ENCODE peak calls at places on chromosome X, in ten cellular contexts. O is ELF-1; K is GM10248; S is NCI-H510A treated with DMSO at 0.1 percent for 48 hours; I is ecto neural progenitor cell; M is activated CD4-positive, alpha-beta T cell treated with anti-CD3 and anti-CD28 coated beads for 24 hours; X is GM12892; V is frontal cortex; P is GM23338; E is activated gamma-delta T cell treated with Interleukin-2 at 50 U/mL for 16 hours. U is an unnamed sample.
A peak's percentile ranks its signal among the peaks of the same experiment; 100 is the strongest.

GRCh38 chrX:12978205-12979010 is 3.5 kb downstream of the TMSB4X start:
- DNase-seq in O (peak; percentile 91), K (no peak), P (peak; percentile 48), V (no peak), S (peak; percentile 14), X (peak; percentile 35), E (peak; percentile 75), M (no peak), I (peak; percentile 57), U (peak; percentile 69)

GRCh38 chrX:77442728-77443127 is 4.5 kb upstream of the FGF16 start:
- DNase-seq in S (no peak), V (no peak), O (no peak), X (no peak), P (no peak), K (no peak), E (no peak), M (no peak), I (no peak), U (no peak)

GRCh38 chrX:357693-358471 is 28.8 kb downstream of the PPP2R3B start:
- DNase-seq in X (no peak), K (no peak), P (no peak), O (no peak), S (no peak), E (peak; percentile 29), I (no peak), M (peak; percentile 8), V (no peak), U (no peak)

GRCh38 chrX:96703379-96703778 is 18.7 kb downstream of the DIAPH2 start:
- DNase-seq in O (no peak), X (no peak), I (no peak), M (no peak), P (no peak), K (no peak), S (no peak), E (no peak), V (no peak), U (no peak)

GRCh38 chrX:109266034-109266433 is 215.9 kb downstream of the GUCY2F start:
- DNase-seq in V (no peak), S (no peak), P (no peak), K (no peak), I (no peak), M (no peak), X (no peak), O (no peak), E (no peak), U (no peak)

GRCh38 chrX:150495496-150495895 is 72.9 kb upstream of the MTM1 start:
- DNase-seq in S (no peak), P (no peak), I (no peak), E (no peak), M (no peak), V (no peak), K (no peak), X (no peak), O (no peak), U (no peak)

GRCh38 chrX:122582280-122582679 is 601.8 kb upstream of the GRIA3 start:
- DNase-seq in I (no peak), S (no peak), E (no peak), X (no peak), V (no peak), P (no peak), K (no peak), M (no peak), O (no peak), U (no peak)

GRCh38 chrX:72621163-72621562 is 48.5 kb upstream of the HDAC8 start:
- DNase-seq in P (no peak), M (no peak), S (no peak), V (no peak), E (no peak), X (no peak), O (no peak), I (no peak), K (no peak), U (no peak)

GRCh38 chrX:107684956-107685385 is 56.7 kb downstream of the PRPS1 start:
- DNase-seq in M (no peak), O (peak; percentile 80), S (no peak), E (no peak), X (no peak), K (peak; percentile 23), I (no peak), V (no peak), P (peak; percentile 36), U (peak; percentile 63)

GRCh38 chrX:147217334-147217733 is 402.8 kb upstream of the CXorf51A start:
- DNase-seq in I (no peak), V (no peak), M (no peak), E (no peak), S (no peak), X (no peak), O (no peak), K (no peak), P (no peak), U (no peak)